ENCODE peak calls at places on chromosomes 2 and 18, in eight cellular contexts. R is PC-3, S is neural progenitor cell, O is GM23248, H is MM.1S, B is GM23338, M is SK-N-SH, J is hepatocyte. Y is an unnamed sample.

GRCh38 chr18:9410515-9410914 is 64.8 kb upstream of the RALBP1 start:
- DNase-seq in R (no peak), S (no peak), O (no peak), H (no peak), B (peak; percentile 21), M (no peak), J (no peak), Y (no peak)

GRCh38 chr2:128643221-128644065 is 324.8 kb upstream of the HS6ST1 start:
- DNase-seq in R (no peak), S (no peak), O (no peak), H (no peak), B (no peak), M (no peak), J (no peak), Y (no peak)

GRCh38 chr2:219362524-219363164 is 25.1 kb downstream of the DNPEP start:
- DNase-seq in R (peak; percentile 92), S (no peak), O (peak; percentile 99), H (peak; percentile 56), B (no peak), M (no peak), J (peak; percentile 39), Y (no peak)

GRCh38 chr2:17538844-17539554 is 1.5 kb upstream of the VSNL1 start:
- DNase-seq in R (no peak), S (peak; percentile 87), O (peak; percentile 77), H (peak; percentile 59), B (peak; percentile 81), M (peak; percentile 87), J (peak; percentile 90), Y (no peak)

GRCh38 chr2:193549661-193550060 is 1354.9 kb upstream of the TMEFF2 start:
- DNase-seq in R (no peak), S (no peak), O (no peak), H (no peak), B (no peak), M (no peak), J (no peak), Y (no peak)

GRCh38 chr18:46385124-46385523 is 271.9 kb downstream of the LOXHD1 start:
- DNase-seq in R (no peak), S (no peak), O (no peak), H (no peak), B (no peak), M (no peak), J (no peak), Y (no peak)

GRCh38 chr2:152348388-152348787 is 13.4 kb downstream of the FMNL2 start:
- DNase-seq in R (no peak), S (no peak), O (peak; percentile 25), H (no peak), B (no peak), M (no peak), J (no peak), Y (no peak)

GRCh38 chr18:33669589-33669988 is 91.6 kb downstream of the ASXL3 start:
- DNase-seq in R (no peak), S (no peak), O (no peak), H (no peak), B (no peak), M (no peak), J (no peak), Y (no peak)

GRCh38 chr2:217092710-217093379 is 233.0 kb upstream of the TNP1 start:
- DNase-seq in R (no peak), S (no peak), O (no peak), H (no peak), B (no peak), M (peak; percentile 42), J (peak; percentile 22), Y (no peak)

GRCh38 chr2:178512491-178512890 is 32.2 kb downstream of the PLEKHA3 start:
- DNase-seq in R (peak; percentile 86), S (peak; percentile 87), O (peak; percentile 72), H (no peak), B (no peak), M (no peak), J (no peak), Y (no peak)

GRCh38 chr18:25248755-25249154 is 103.2 kb downstream of the ZNF521 start:
- DNase-seq in R (peak; percentile 88), S (no peak), O (no peak), H (no peak), B (no peak), M (no peak), J (no peak), Y (no peak)

GRCh38 chr2:201450910-201451329 is 338 bp downstream of the TRAK2 start:
- DNase-seq in R (peak; percentile 8), S (peak; percentile 45), O (peak; percentile 68), H (no peak), B (peak; percentile 34), M (no peak), J (no peak), Y (no peak)

GRCh38 chr2:144331652-144332355 is 188.1 kb downstream of the ZEB2 start:
- DNase-seq in R (no peak), S (peak; percentile 62), O (peak; percentile 86), H (no peak), B (peak; percentile 57), M (peak; percentile 94), J (no peak), Y (no peak)

GRCh38 chr2:48560546-48561209 is 30.7 kb downstream of the STON1 start:
- DNase-seq in R (no peak), S (peak; percentile 36), O (no peak), H (no peak), B (peak; percentile 39), M (peak; percentile 28), J (no peak), Y (no peak)

GRCh38 chr2:130963849-130964793 is 127.4 kb downstream of the ARHGEF4 start:
- DNase-seq in R (peak; percentile 43), S (peak; percentile 85), O (peak; percentile 46), H (no peak), B (peak; percentile 92), M (peak; percentile 82), J (peak; percentile 63), Y (no peak)

GRCh38 chr2:205682239-205683021 is at the start of gene NRP2:
- DNase-seq in R (peak; percentile 83), S (peak; percentile 97), O (peak; percentile 91), H (peak; percentile 73), B (peak; percentile 96), M (peak; percentile 86), J (peak; percentile 93), Y (peak; percentile 77)

GRCh38 chr2:47088371-47089082 is 66.6 kb downstream of the STPG4 start:
- DNase-seq in R (peak; percentile 14), S (no peak), O (no peak), H (no peak), B (peak; percentile 43), M (peak; percentile 87), J (no peak), Y (no peak)

GRCh38 chr2:58479557-58480120 is 238.5 kb upstream of the FANCL start:
- DNase-seq in R (no peak), S (peak; percentile 5), O (no peak), H (no peak), B (peak; percentile 59), M (no peak), J (no peak), Y (no peak)

GRCh38 chr2:156331572-156332451 is 709 bp downstream of the NR4A2 start:
- DNase-seq in R (peak; percentile 69), S (peak; percentile 55), O (peak; percentile 93), H (no peak), B (peak; percentile 77), M (peak; percentile 34), J (peak; percentile 79), Y (no peak)

GRCh38 chr2:3464401-3465005 is 54.8 kb downstream of the ADI1 start:
- DNase-seq in R (no peak), S (no peak), O (no peak), H (no peak), B (no peak), M (no peak), J (no peak), Y (no peak)

GRCh38 chr2:8761529-8762164 is 75.8 kb downstream of the KIDINS220 start:
- DNase-seq in R (peak; percentile 77), S (peak; percentile 42), O (peak; percentile 59), H (peak; percentile 53), B (peak; percentile 30), M (peak; percentile 63), J (peak; percentile 37), Y (peak; percentile 45)

GRCh38 chr2:16293871-16294270 is 353.5 kb downstream of the MYCN start:
- DNase-seq in R (no peak), S (no peak), O (no peak), H (no peak), B (no peak), M (no peak), J (no peak), Y (no peak)
- TF ChIP-seq EZH2phosphoT487 in R (no peak), S (no peak), O (no peak), H (no peak), B (no peak), M (no peak), J (no peak), Y (no peak)

GRCh38 chr2:71005271-71006202 is 10.9 kb upstream of the TEX261 start:
- DNase-seq in R (no peak), S (no peak), O (no peak), H (no peak), B (no peak), M (no peak), J (no peak), Y (no peak)
- TF ChIP-seq EZH2phosphoT487 in R (no peak), S (no peak), O (no peak), H (no peak), B (no peak), M (no peak), J (no peak), Y (no peak)

GRCh38 chr2:106140913-106141312 is 53.2 kb downstream of the UXS1 start:
- DNase-seq in R (no peak), S (no peak), O (no peak), H (no peak), B (no peak), M (no peak), J (no peak), Y (no peak)

GRCh38 chr2:106138904-106139574 is 55.1 kb downstream of the UXS1 start:
- DNase-seq in R (no peak), S (no peak), O (no peak), H (no peak), B (no peak), M (no peak), J (no peak), Y (no peak)

GRCh38 chr2:106140091-106140490 is 54.0 kb downstream of the UXS1 start:
- DNase-seq in R (no peak), S (no peak), O (no peak), H (no peak), B (no peak), M (no peak), J (no peak), Y (no peak)

GRCh38 chr2:106139575-106139935 is 54.5 kb downstream of the UXS1 start:
- DNase-seq in R (no peak), S (no peak), O (no peak), H (no peak), B (no peak), M (no peak), J (no peak), Y (no peak)

GRCh38 chr2:106137944-106138903 is 55.9 kb downstream of the UXS1 start:
- DNase-seq in R (no peak), S (no peak), O (no peak), H (no peak), B (no peak), M (no peak), J (no peak), Y (no peak)
- TF ChIP-seq EZH2phosphoT487 in R (no peak), S (no peak), O (no peak), H (no peak), B (no peak), M (no peak), J (no peak), Y (no peak)

DNA sequence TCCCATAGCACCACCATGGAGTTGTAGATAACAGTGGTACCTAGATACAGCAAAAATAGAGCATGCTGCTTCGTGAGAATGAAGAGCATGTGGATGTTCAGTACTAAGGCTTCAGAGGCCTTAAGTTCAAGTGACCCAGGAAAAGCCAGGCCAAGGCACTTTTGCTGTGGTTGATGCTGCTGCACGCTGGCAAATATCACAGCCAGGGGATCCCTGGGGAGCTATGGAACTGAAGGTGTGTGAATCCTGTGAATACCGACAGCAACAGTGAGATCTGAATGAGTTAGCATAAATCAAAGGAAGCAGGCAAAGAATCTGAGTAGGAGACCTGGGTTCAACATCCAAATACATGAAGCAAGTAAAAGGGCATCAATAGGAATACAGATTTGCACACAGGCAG is 158.6 kb upstream of the THUMPD2 start:
- DNase-seq in R (no peak), S (no peak), O (no peak), H (no peak), B (no peak), M (no peak), J (no peak), Y (no peak)
- TF ChIP-seq EZH2phosphoT487 in R (no peak), S (no peak), O (no peak), H (no peak), B (no peak), M (no peak), J (no peak), Y (no peak)

Y was measured in OCI-LY7.